ENCODE peak calls at places on chromosomes 7 and 10, in nine cellular contexts. W, O, B, V, Z, X, C, R and D are unnamed samples.

GRCh38 chr10:114297136-114297705 is 58.2 kb downstream of the VWA2 start:
- DNase-seq in W (no peak), O (no peak), B (no peak), V (no peak), Z (no peak), X (no peak), C (no peak), R (no peak), D (no peak)

GRCh38 chr7:25288536-25289283 is 60.4 kb upstream of the NPVF start:
- DNase-seq in W (no peak), O (no peak), B (no peak), V (no peak), Z (no peak), X (peak; percentile 14), C (no peak), R (no peak), D (no peak)

GRCh38 chr7:12805957-12806356 is 118.5 kb downstream of the ARL4A start:
- DNase-seq in W (no peak), O (no peak), B (no peak), V (no peak), Z (no peak), X (no peak), C (no peak), R (no peak), D (no peak)

GRCh38 chr10:62934258-62934657 is 118.1 kb upstream of the EGR2 start:
- DNase-seq in W (no peak), O (no peak), B (no peak), V (no peak), Z (no peak), X (no peak), C (no peak), R (no peak), D (no peak)

GRCh38 chr10:63286340-63286739 is 153.2 kb downstream of the NRBF2 start:
- DNase-seq in W (no peak), O (no peak), B (no peak), V (no peak), Z (no peak), X (no peak), C (no peak), R (no peak), D (no peak)

GRCh38 chr7:47153571-47153970 is 428.3 kb downstream of the TNS3 start:
- DNase-seq in W (no peak), O (no peak), B (no peak), V (no peak), Z (no peak), X (no peak), C (peak; percentile 83), R (peak; percentile 76), D (no peak)

GRCh38 chr10:132967540-132967939 is 25.2 kb upstream of the CFAP46 start:
- DNase-seq in W (peak; percentile 35), O (no peak), B (no peak), V (no peak), Z (no peak), X (no peak), C (no peak), R (no peak), D (no peak)

GRCh38 chr7:101382937-101383336 is 20.3 kb downstream of the COL26A1 start:
- DNase-seq in W (no peak), O (no peak), B (no peak), V (no peak), Z (no peak), X (no peak), C (no peak), R (no peak), D (no peak)

GRCh38 chr10:131160219-131160875 is 151.2 kb downstream of the TCERG1L start:
- DNase-seq in W (no peak), O (no peak), B (no peak), V (no peak), Z (no peak), X (no peak), C (no peak), R (no peak), D (no peak)

GRCh38 chr7:97179454-97180104 is 62.1 kb downstream of the SDHAF3 start:
- DNase-seq in W (peak; percentile 23), O (no peak), B (peak; percentile 50), V (peak; percentile 37), Z (peak; percentile 29), X (peak; percentile 71), C (peak; percentile 75), R (peak; percentile 46), D (peak; percentile 1)

GRCh38 chr7:1101580-1102431 is 13.9 kb downstream of the GPER1 start:
- DNase-seq in W (no peak), O (no peak), B (no peak), V (no peak), Z (no peak), X (no peak), C (no peak), R (no peak), D (no peak)

GRCh38 chr10:101071885-101072433 is 10.2 kb downstream of the KAZALD1 start:
- DNase-seq in W (no peak), O (no peak), B (no peak), V (no peak), Z (no peak), X (no peak), C (no peak), R (no peak), D (no peak)
- H3K27me3 ChIP-seq in W (peaks cover 57% of the 10 kb centered on the region), O (peaks cover 37% of the 10 kb centered on the region), B (peaks cover 17% of the 10 kb centered on the region), V (peaks cover 38% of the 10 kb centered on the region), Z (peaks cover 48% of the 10 kb centered on the region), X (peaks cover 4% of the 10 kb centered on the region), C (peaks cover 44% of the 10 kb centered on the region), R (no peaks in the 10 kb centered on the region), D (peaks cover 26% of the 10 kb centered on the region)

GRCh38 chr10:46266506-46266985 is 20.3 kb upstream of the ANTXRL start:
- DNase-seq in W (no peak), O (no peak), B (no peak), V (no peak), Z (no peak), X (no peak), C (no peak), R (no peak), D (no peak)
- H3K4me3 ChIP-seq in W (no peak overlapping the region), O (no peak overlapping the region), B (no peak overlapping the region), V (no peak overlapping the region), Z (no peak overlapping the region), X (no peak overlapping the region), C (no peak overlapping the region), R (no peak overlapping the region), D (no peak overlapping the region)

DNA sequence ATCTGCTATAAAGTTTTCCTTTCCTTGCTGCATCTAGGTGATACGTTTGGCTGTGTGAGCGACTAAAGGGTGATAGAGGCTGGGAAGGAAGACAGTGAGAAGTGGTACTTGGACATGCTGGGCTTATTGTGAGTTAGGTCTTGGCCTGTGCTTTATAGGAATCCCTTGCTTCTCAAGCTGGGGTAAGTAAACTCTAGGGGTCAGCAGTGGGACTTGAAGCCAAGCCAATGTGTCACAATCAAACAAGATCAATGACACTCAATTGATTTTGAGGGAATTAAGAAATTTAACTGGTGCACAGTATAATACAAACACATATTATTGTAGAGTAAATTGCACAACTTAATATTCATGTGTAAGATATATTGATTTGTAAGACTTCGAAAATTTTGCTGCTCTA is 155.8 kb upstream of the AOAH start:
- DNase-seq in W (no peak), O (no peak), B (no peak), V (no peak), Z (no peak), X (no peak), C (no peak), R (no peak), D (no peak)
- TF ChIP-seq CTCF in W (no peak), O (no peak), B (no peak), V (no peak), Z (no peak), X (no peak), C (peak; percentile 63), R (no peak), D (no peak)

DNA sequence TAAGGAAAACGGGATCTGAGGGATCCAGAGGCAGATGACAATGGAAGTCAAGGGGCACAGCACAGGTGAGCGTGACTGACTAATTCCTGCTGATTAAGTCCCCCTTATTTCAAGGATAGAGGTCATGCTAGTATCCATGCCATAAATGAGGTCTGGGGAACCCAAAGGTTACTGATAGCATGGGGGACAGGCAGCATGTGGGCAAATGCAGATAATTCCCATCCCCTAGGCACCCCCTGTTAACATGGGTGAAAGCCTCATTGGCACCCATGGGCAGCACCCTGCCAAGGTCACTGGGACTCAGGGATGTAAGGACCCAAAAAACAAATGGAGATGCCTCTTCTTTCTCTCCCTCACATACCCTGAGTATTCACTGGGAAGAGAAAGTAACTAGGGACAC is 139.7 kb downstream of the WDR11 start:
- DNase-seq in W (no peak), O (no peak), B (no peak), V (no peak), Z (no peak), X (no peak), C (no peak), R (no peak), D (no peak)
- H3K27me3 ChIP-seq in W (no peaks in the 10 kb centered on the region), O (no peaks in the 10 kb centered on the region), B (no peaks in the 10 kb centered on the region), V (no peaks in the 10 kb centered on the region), Z (no peaks in the 10 kb centered on the region), X (no peaks in the 10 kb centered on the region), C (no peaks in the 10 kb centered on the region), R (no peaks in the 10 kb centered on the region), D (no peaks in the 10 kb centered on the region)

DNA sequence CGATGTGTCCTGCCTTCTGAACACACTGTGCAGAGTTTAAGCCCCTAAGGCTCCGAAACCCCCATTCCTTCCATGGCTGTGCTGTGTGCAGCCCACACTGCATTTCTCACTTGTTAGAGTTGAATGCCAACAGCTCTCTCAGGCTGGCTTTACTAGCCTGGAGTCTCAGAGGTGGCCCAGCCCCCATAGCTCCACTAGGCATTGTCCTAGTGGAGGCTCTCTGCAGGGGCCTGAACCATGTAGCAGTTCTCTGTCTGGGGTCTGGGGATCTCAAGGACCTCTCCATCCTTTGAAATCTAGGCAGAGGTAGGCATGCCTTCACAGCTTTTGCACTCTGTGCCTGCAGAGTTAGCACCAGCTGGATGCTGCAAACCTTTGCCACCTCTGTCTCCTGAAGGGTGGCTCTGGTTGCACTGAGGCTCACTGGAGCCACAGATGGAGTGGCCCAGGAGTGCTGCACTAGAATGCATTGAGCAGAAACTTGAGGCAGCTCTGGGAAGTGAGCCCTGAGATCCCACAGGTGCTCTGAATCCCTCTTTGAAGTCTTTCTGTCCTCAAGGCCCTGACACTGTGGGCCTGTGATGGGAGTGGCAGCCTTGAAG is 301.7 kb downstream of the DGKB start:
- DNase-seq in W (no peak), O (no peak), B (no peak), V (no peak), Z (no peak), X (no peak), C (peak; percentile 57), R (no peak), D (no peak)
- H3K4me3 ChIP-seq in W (no peak overlapping the region), O (no peak overlapping the region), B (no peak overlapping the region), V (no peak overlapping the region), Z (no peak overlapping the region), X (no peak overlapping the region), C (no peak overlapping the region), R (no peak overlapping the region), D (no peak overlapping the region)